ENCODE peak calls at places on chromosomes 12 and 14, in five cellular contexts. G is Peyer's patch, N is A549, O is left ventricle myocardium inferior, H is iPS DF 6.9. P is an unnamed sample. For H3K9me3, the result is how much of the 10 kb centered on the place peaks cover.

GRCh38 chr12:113163030-113163360 is 13.5 kb downstream of the CFAP73 start:
- DNase-seq in G (no peak), N (no peak), O (no peak), H (no peak), P (no peak)

GRCh38 chr12:112761366-112761986 is 30.1 kb upstream of the RPH3A start:
- DNase-seq in G (no peak), N (no peak), O (no peak), H (no peak), P (no peak)

GRCh38 chr12:12327802-12328201 is 22.2 kb downstream of the MANSC1 start:
- DNase-seq in G (no peak), N (peak), O (no peak), H (no peak), P (no peak)

GRCh38 chr12:119425623-119426022 is 91.1 kb downstream of the CCDC60 start:
- DNase-seq in G (no peak), N (no peak), O (no peak), H (no peak), P (no peak)

GRCh38 chr12:19093218-19093617 is 36.3 kb upstream of the PLEKHA5 start:
- DNase-seq in G (no peak), N (no peak), O (no peak), H (no peak), P (no peak)

GRCh38 chr12:102629262-102629888 is 149.0 kb upstream of the IGF1 start:
- DNase-seq in G (no peak), N (no peak), O (no peak), H (no peak), P (no peak)

GRCh38 chr14:50616275-50616674 is 51.8 kb downstream of the SAV1 start:
- DNase-seq in G (no peak), N (no peak), O (no peak), H (no peak), P (no peak)

GRCh38 chr12:31230004-31230403 is 95.9 kb downstream of the SINHCAF start:
- DNase-seq in G (no peak), N (no peak), O (no peak), H (no peak), P (no peak)

GRCh38 chr12:111034148-111034910 is 114.0 kb upstream of the MYL2 start:
- DNase-seq in G (no peak), N (no peak), O (no peak), H (no peak), P (no peak)

GRCh38 chr14:70714055-70714550 is 72.4 kb downstream of the TTC9 start:
- DNase-seq in G (no peak), N (peak), O (no peak), H (peak), P (peak)

GRCh38 chr12:58537278-58537677 is 383.0 kb downstream of the LRIG3 start:
- DNase-seq in G (no peak), N (no peak), O (no peak), H (no peak), P (no peak)

GRCh38 chr12:107320929-107321618 is 227.7 kb upstream of the CRY1 start:
- DNase-seq in G (no peak), N (peak), O (no peak), H (no peak), P (no peak)

GRCh38 chr12:67659296-67659695 is 10.8 kb downstream of the DYRK2 start:
- DNase-seq in G (no peak), N (no peak), O (no peak), H (no peak), P (no peak)

GRCh38 chr14:105131241-105131640 is 37.3 kb downstream of the JAG2 start:
- DNase-seq in G (no peak), N (no peak), O (no peak), H (no peak), P (no peak)

GRCh38 chr14:71399057-71399487 is 491.8 kb downstream of the PCNX1 start:
- DNase-seq in G (no peak), N (no peak), O (no peak), H (no peak), P (no peak)

GRCh38 chr14:100532916-100533630 is 54.1 kb downstream of the BEGAIN start:
- DNase-seq in G (peak), N (no peak), O (peak), H (no peak), P (peak)

GRCh38 chr12:116299064-116299463 is 21.6 kb upstream of the MED13L start:
- DNase-seq in G (no peak), N (no peak), O (no peak), H (no peak), P (no peak)

GRCh38 chr12:93776581-93777018 is 99.4 kb downstream of the CRADD start:
- DNase-seq in G (no peak), N (no peak), O (no peak), H (no peak), P (no peak)

GRCh38 chr14:97414718-97415098 is 617.5 kb downstream of the VRK1 start:
- DNase-seq in G (no peak), N (no peak), O (no peak), H (no peak), P (no peak)

GRCh38 chr12:121829250-121829918 is 25.6 kb downstream of the SETD1B start:
- DNase-seq in G (no peak), N (no peak), O (no peak), H (no peak), P (no peak)

GRCh38 chr14:70640938-70641547 is 673 bp upstream of the TTC9 start:
- DNase-seq in G (peak), N (peak), O (no peak), H (no peak), P (peak)

GRCh38 chr12:52074006-52074405 is 4.2 kb downstream of the ATG101 start:
- DNase-seq in G (peak), N (no peak), O (peak), H (no peak), P (no peak)

GRCh38 chr12:16495196-16495595 is 110.8 kb downstream of the LMO3 start:
- DNase-seq in G (no peak), N (no peak), O (no peak), H (no peak), P (no peak)

GRCh38 chr12:100539209-100539608 is 34.3 kb upstream of the GAS2L3 start:
- DNase-seq in G (no peak), N (no peak), O (no peak), H (peak), P (peak)

GRCh38 chr12:95857151-95857550 is 1.6 kb upstream of the SNRPF start:
- DNase-seq in G (no peak), N (no peak), O (no peak), H (no peak), P (no peak)

GRCh38 chr12:124480469-124481256 is 86.7 kb downstream of the NCOR2 start:
- DNase-seq in G (no peak), N (peak), O (peak), H (no peak), P (peak)

GRCh38 chr12:121793501-121793835 is at the start of gene RHOF:
- DNase-seq in G (peak), N (no peak), O (peak), H (no peak), P (peak)

GRCh38 chr14:61342941-61343340 is 21.6 kb downstream of the PRKCH start:
- DNase-seq in G (no peak), N (no peak), O (no peak), H (no peak), P (no peak)

GRCh38 chr14:21039059-21039422 is 3.1 kb upstream of the RNASE7 start:
- DNase-seq in G (peak), N (no peak), O (peak), H (no peak), P (peak)

GRCh38 chr12:123714302-123714627 is 2.1 kb downstream of the ATP6V0A2 start:
- DNase-seq in G (no peak), N (no peak), O (no peak), H (no peak), P (no peak)

GRCh38 chr14:99273724-99274345 is 1.8 kb upstream of the BCL11B start:
- DNase-seq in G (peak), N (peak), O (no peak), H (no peak), P (peak)

GRCh38 chr14:100165376-100165775 is 5.9 kb upstream of the DEGS2 start:
- DNase-seq in G (peak), N (no peak), O (no peak), H (no peak), P (no peak)

GRCh38 chr14:73943083-73943482 is 6.8 kb downstream of the FAM161B start:
- DNase-seq in G (no peak), N (no peak), O (no peak), H (no peak), P (peak)

GRCh38 chr12:9649532-9649940 is 20.0 kb upstream of the CLEC2D start:
- DNase-seq in G (no peak), N (no peak), O (no peak), H (no peak), P (peak)

GRCh38 chr12:95257541-95257940 is 39.9 kb downstream of the VEZT start:
- DNase-seq in G (no peak), N (no peak), O (no peak), H (no peak), P (no peak)

GRCh38 chr14:52080171-52080800 is 11.4 kb upstream of the NID2 start:
- DNase-seq in G (no peak), N (no peak), O (no peak), H (no peak), P (no peak)

GRCh38 chr12:54038760-54039414 is 6.0 kb downstream of the HOXC5 start:
- DNase-seq in G (no peak), N (no peak), O (no peak), H (no peak), P (no peak)

GRCh38 chr12:121799175-121799841 is 4.5 kb upstream of the SETD1B start:
- DNase-seq in G (peak), N (peak), O (peak), H (no peak), P (peak)

DNA sequence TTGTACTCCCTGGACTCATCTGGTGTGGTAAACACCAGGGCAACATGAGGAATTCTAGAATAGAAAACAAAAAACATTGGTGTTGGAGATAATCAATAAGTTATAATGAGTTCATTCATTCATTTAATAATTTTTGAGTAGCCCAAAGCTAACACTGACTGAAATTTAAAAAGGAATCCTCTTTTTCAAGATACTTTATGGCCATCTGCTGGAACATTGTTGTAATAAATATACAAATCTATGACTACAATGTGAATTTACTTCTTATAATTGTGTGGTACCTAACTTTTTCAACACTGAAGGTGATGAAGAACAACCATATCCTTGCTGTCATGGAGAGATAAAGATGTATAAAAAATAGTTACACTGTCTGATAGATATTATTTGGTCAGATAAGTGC is 687.3 kb upstream of the MIS18BP1 start:
- DNase-seq in G (no peak), N (no peak), O (no peak), H (no peak), P (no peak)
- H3K9me3 ChIP-seq in G (under half), N (under half), O (under half), H (under half), P (under half)

DNA sequence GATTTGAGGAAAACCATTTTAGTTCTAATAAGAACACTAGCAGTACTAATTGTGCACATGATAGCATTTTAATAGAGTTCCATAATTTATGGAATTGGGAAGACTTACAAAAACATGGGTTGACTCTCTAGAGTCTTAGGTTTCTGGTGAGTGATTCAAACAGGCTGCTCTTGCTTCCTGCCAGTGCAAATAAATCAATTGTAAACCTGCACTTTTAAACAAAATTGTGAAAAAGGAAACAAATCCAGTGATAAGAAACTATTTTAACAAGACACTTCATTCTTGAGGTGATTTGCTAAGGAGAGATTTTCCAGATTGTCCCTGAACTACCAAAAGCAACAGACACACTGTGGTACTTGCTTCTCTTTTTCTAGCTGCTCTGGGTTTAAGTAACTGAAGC is 112.2 kb downstream of the CACNA1C start:
- DNase-seq in G (no peak), N (no peak), O (no peak), H (no peak), P (no peak)
- H3K9me3 ChIP-seq in G (under half), N (under half), O (under half), H (under half), P (under half)

GRCh38 chr12:130301577-130301976 is 36.1 kb upstream of the PIWIL1 start:
- DNase-seq in G (no peak), N (no peak), O (no peak), H (no peak), P (no peak)
- H3K9me3 ChIP-seq in G (under half), N (under half), O (under half), H (under half), P (under half)

GRCh38 chr12:42322567-42322966 is 3.3 kb downstream of the ZCRB1 start:
- DNase-seq in G (no peak), N (no peak), O (no peak), H (no peak), P (no peak)
- H3K9me3 ChIP-seq in G (under half), N (under half), O (under half), H (under half), P (under half)

GRCh38 chr12:46244273-46244672 is 24.6 kb downstream of the SLC38A1 start:
- DNase-seq in G (no peak), N (no peak), O (no peak), H (no peak), P (no peak)
- H3K9me3 ChIP-seq in G (under half), N (under half), O (under half), H (under half), P (under half)

DNA sequence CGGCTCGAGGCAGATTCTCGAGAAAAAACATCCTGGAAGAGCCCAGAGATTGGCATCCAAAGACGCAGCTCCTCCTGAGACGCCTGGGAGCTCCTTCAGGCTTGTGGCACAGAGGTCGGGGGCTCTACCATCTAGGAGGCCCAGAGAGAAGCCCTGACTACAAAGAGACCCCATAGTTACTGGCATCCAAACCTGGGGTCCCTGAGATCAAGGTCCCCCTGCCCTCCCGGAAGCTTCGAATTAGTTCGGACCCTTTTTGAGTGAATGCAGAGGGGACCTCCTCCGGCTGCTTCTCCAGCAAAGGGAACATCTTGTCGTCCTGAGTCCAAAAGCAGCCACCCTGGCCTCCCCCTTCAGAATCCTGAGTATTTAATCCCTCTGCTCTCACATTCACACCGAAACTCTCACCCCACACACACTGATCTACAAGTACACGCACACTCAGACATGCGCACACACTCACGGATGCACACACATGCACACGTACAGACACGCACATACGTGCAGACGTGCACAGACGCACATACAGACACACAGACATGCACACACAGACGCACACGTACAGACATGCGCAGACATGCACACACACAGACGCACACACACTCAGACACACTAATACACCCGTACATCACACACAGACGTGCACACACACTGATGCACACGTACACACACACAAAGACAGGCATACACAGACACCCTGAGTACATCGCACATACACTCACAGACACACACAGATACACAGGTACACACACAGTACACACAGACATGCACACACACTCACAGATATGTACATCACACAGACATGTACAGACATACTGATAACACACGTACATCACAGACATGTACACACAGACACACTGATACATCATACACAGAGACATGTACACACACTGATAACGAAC is 5.9 kb downstream of the ZNF605 start:
- DNase-seq in G (no peak), N (no peak), O (no peak), H (no peak), P (no peak)
- H3K9me3 ChIP-seq in G (under half), N (half or more), O (half or more), H (under half), P (under half)

P was measured in colonic mucosa.